ENCODE peak calls at places on chromosomes 12 and 14, in eight cellular contexts. O, B, V, K, S, J, Z and E are unnamed samples. For H3K4me1 and H3K9me3, the result is how much of the 10 kb centered on the place peaks cover.

GRCh38 chr12:130828895-130829294 is 10.2 kb downstream of the STX2 start:
- DNase-seq in V (no peak), K (no peak), S (no peak), O (no peak), Z (no peak), B (no peak), J (no peak), E (no peak)

GRCh38 chr14:52351191-52351560 is 37.1 kb downstream of the PTGER2 start:
- DNase-seq in V (no peak), B (no peak), K (no peak), O (no peak), S (peak), Z (no peak), J (no peak), E (no peak)

GRCh38 chr14:72559227-72559626 is 334.7 kb downstream of the DPF3 start:
- DNase-seq in O (no peak), J (no peak), V (no peak), B (no peak), Z (no peak), S (no peak), K (no peak), E (no peak)

GRCh38 chr14:55847766-55848165 is 267.8 kb downstream of the KTN1 start:
- DNase-seq in K (no peak), S (no peak), J (no peak), B (no peak), O (no peak), Z (no peak), V (no peak), E (peak)

GRCh38 chr14:32068708-32069107 is 8.4 kb upstream of the ARHGAP5 start:
- DNase-seq in K (no peak), J (no peak), O (no peak), B (no peak), V (no peak), Z (no peak), S (no peak), E (no peak)

GRCh38 chr12:109968032-109968420 is 28.1 kb downstream of the GIT2 start:
- DNase-seq in J (no peak), Z (no peak), V (no peak), S (no peak), B (no peak), K (no peak), O (no peak), E (no peak)

GRCh38 chr12:49055978-49056754 is 4.4 kb downstream of the KMT2D start:
- DNase-seq in Z (peak), K (peak), J (peak), V (peak), B (peak), S (peak), O (peak), E (peak)

GRCh38 chr12:27952510-27952909 is 20.0 kb downstream of the PTHLH start:
- DNase-seq in Z (no peak), J (no peak), K (no peak), V (no peak), O (no peak), S (no peak), B (no peak), E (no peak)

GRCh38 chr12:80044694-80045046 is 54.7 kb upstream of the OTOGL start:
- DNase-seq in V (no peak), J (no peak), O (no peak), K (no peak), S (no peak), Z (no peak), B (no peak), E (no peak)

GRCh38 chr12:131065279-131065678 is 111.6 kb downstream of the ADGRD1 start:
- DNase-seq in J (no peak), S (no peak), B (peak), K (no peak), V (no peak), O (no peak), Z (no peak), E (no peak)

GRCh38 chr12:119869720-119870119 is 7.4 kb downstream of the CIT start:
- DNase-seq in S (no peak), K (peak), V (no peak), J (no peak), Z (no peak), O (no peak), B (no peak), E (no peak)

GRCh38 chr14:52397844-52398243 is 83.7 kb downstream of the PTGER2 start:
- DNase-seq in S (no peak), B (no peak), J (no peak), O (no peak), Z (no peak), K (no peak), V (no peak), E (no peak)

GRCh38 chr14:94620597-94620996 is 8.4 kb downstream of the SERPINA3 start:
- DNase-seq in O (no peak), K (no peak), B (no peak), Z (no peak), S (no peak), V (no peak), J (no peak), E (no peak)

GRCh38 chr14:94110552-94111181 is at the start of gene IFI27:
- DNase-seq in J (peak), Z (peak), V (peak), B (peak), O (peak), K (no peak), S (no peak), E (no peak)

GRCh38 chr12:44972746-44973421 is 78.0 kb downstream of the DBX2 start:
- DNase-seq in Z (no peak), J (no peak), B (no peak), S (peak), K (no peak), V (no peak), O (no peak), E (no peak)

GRCh38 chr14:30444451-30444850 is 114.5 kb upstream of the G2E3 start:
- DNase-seq in B (no peak), V (no peak), S (no peak), Z (no peak), J (no peak), K (no peak), O (no peak), E (no peak)

GRCh38 chr14:98175436-98175835 is 1096.6 kb downstream of the BCL11B start:
- DNase-seq in B (no peak), V (no peak), J (no peak), S (no peak), O (no peak), Z (no peak), K (no peak), E (no peak)

DNA sequence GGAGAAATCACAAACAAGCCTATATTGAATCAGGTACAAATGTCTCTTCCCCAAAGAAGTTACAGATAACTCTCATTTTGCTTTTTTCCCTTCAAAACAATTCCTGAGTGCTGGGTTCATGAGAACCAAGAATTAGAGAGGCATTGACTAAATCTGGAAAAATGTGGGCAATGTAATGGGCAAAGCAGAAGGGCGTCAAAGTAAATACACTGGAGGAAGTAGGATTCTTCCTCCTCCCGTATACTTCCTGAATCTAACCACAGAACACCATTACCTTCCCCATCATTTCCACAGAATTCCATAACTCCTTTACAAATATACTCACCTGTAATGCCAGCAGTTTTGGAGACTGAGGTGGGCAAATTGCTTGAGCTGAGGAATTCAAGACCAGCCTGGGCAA is 3.0 kb upstream of the RBMS2 start:
- DNase-seq in V (no peak), K (no peak), O (no peak), S (no peak), J (no peak), Z (no peak), B (no peak), E (no peak)
- H3K4me3 ChIP-seq in V (no peak), K (no peak), O (no peak), S (no peak), J (no peak), Z (no peak), B (no peak), E (no peak)

GRCh38 chr12:40152783-40153383 is 47.0 kb upstream of the SLC2A13 start:
- DNase-seq in V (peak), J (no peak), K (peak), O (peak), S (peak), B (peak), Z (peak), E (peak)

GRCh38 chr12:40157307-40157706 is 51.4 kb upstream of the SLC2A13 start:
- DNase-seq in K (no peak), Z (no peak), J (no peak), B (no peak), V (no peak), O (no peak), S (peak), E (peak)

GRCh38 chr12:40154381-40154780 is 48.5 kb upstream of the SLC2A13 start:
- DNase-seq in Z (no peak), V (no peak), J (no peak), S (no peak), K (no peak), B (no peak), O (no peak), E (no peak)

GRCh38 chr12:40158592-40159111 is 52.8 kb upstream of the SLC2A13 start:
- DNase-seq in J (no peak), K (no peak), Z (no peak), B (no peak), O (no peak), S (no peak), V (no peak), E (no peak)

DNA sequence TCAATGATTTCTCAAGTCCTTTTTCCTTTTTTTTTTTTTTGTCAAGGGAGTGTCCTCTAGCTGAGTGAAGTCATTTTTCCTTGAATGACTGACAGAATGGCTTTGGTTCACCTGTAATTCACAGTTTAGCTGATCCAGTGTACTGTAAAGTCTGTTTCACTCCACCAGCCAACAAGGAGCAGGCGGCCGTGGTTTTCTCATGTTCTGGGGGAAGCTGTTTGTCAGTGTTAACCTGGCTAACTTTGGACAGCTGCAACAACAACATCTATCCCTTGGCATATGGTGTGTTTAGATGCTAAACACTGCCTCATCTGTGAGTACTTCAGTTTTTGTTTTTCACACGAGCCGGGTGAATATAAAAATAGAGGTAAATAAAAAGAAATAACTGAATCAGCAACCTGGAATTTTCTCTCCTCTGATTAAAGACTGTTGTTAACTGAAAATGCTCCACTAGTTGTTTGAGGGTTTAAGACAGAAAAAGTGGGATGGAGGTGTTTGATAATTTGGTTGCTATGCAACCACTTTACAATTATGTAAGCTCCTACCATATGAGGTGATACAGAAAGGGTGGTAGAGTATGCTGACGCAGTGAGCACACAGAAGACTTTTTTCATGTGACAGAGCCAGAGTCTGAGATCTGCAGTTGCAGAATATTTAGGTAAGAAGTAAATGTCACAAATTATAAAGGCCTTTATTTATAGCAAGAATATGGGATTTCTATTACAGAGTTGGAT is 50.3 kb upstream of the SLC2A13 start:
- DNase-seq in O (no peak), J (no peak), V (no peak), B (no peak), Z (no peak), K (no peak), S (no peak), E (no peak)
- H3K4me1 ChIP-seq in O (under half), J (under half), V (under half), B (under half), Z (under half), K (under half), S (under half), E (under half)

GRCh38 chr12:132918680-132919079 is 31.3 kb upstream of the CHFR start:
- DNase-seq in K (no peak), J (no peak), O (no peak), S (no peak), V (no peak), Z (no peak), B (no peak), E (no peak)
- H3K9me3 ChIP-seq in K (under half), J (half or more), O (under half), S (under half), V (half or more), Z (half or more), B (under half), E (under half)

GRCh38 chr14:22544406-22544805 is 44.6 kb downstream of the DAD1 start:
- DNase-seq in V (no peak), B (no peak), O (no peak), Z (no peak), J (no peak), S (no peak), K (no peak), E (no peak)
- H3K4me3 ChIP-seq in V (no peak), B (no peak), O (no peak), Z (no peak), J (no peak), S (no peak), K (no peak), E (no peak)

DNA sequence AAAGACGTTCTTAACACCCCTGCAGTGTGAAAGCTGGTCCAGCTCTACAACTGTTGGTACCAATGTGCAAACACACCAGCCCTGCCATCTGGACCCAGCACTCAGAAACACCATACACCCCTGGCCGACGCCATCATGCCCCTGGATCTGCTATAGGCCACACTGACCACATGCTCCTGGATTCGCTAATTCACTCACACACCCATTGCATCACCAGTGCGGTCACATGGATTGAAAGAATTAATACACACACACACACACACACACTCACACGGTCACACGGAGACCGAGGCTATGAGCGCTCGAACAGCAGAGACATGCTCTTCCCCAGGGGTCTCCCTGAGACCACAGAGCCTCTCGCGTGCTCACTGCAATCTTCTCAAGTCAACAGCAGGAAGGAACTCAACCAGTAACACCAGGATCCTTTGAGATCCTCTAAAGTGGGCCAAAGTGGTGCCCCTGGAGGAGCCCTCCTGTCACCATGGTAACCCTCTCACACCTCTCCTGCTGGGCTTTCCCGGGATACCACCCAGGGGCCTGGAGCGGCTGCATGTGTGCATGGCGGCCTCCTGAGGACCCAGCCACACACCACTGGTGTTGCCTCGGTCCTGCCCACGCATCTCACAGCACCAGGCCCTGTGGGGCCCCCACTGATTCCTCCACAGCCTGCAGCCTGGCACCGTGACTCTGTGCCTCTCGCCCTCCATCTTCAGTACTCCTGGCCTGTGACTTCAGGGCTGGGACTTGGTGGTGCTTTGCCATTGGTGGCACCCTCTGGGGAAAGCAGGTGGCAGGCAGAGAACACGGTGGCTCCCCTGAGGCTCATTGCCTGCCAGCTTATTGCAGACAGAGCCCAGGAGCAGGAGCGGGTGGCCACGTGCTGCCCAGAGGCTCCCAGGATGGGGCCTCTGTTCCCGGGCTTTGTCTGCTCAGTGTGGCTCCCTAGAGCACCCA is 15.1 kb downstream of the LRTM2 start:
- DNase-seq in B (no peak), K (peak), Z (no peak), V (no peak), J (no peak), S (no peak), O (no peak), E (no peak)
- H3K4me1 ChIP-seq in B (under half), K (under half), Z (under half), V (under half), J (under half), S (under half), O (under half), E (under half)

DNA sequence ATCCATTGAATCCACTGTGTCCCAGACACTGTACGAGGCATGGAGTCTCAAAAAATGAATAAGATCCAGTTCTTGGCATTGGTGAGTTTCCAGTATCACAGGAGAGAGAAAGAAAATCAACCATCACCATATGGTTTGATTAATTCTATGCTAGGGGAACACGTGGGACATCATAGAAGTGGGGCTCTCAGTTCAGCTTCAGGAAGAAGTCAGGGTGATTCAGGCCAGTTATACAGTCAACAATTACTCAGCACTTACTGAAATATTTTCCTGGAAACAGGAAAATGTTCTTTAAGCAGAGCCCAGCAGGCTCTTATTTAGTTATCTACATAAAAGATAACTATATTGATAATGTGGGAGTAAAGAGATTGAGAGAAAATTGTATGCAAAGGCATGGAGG is 407.2 kb downstream of the NOVA1 start:
- DNase-seq in Z (no peak), O (no peak), J (no peak), V (no peak), S (no peak), K (no peak), B (no peak), E (no peak)
- H3K9me3 ChIP-seq in Z (under half), O (under half), J (under half), V (under half), S (under half), K (under half), B (under half), E (under half)

GRCh38 chr14:22811752-22812151 is 3.5 kb downstream of the SLC7A7 start:
- DNase-seq in Z (no peak), K (no peak), S (no peak), V (no peak), O (no peak), B (no peak), J (no peak), E (no peak)

GRCh38 chr14:22812744-22813143 is 2.5 kb downstream of the SLC7A7 start:
- DNase-seq in V (no peak), O (no peak), J (no peak), B (no peak), S (no peak), Z (no peak), K (no peak), E (no peak)

GRCh38 chr14:22814373-22814772 is 862 bp downstream of the SLC7A7 start:
- DNase-seq in K (no peak), S (no peak), O (no peak), B (no peak), V (no peak), Z (no peak), J (no peak), E (no peak)

GRCh38 chr14:22813145-22813544 is 2.1 kb downstream of the SLC7A7 start:
- DNase-seq in O (no peak), K (no peak), J (no peak), V (no peak), Z (no peak), B (no peak), S (no peak), E (no peak)

GRCh38 chr14:22814945-22815713 is at the start of gene SLC7A7:
- DNase-seq in O (no peak), J (no peak), Z (no peak), K (no peak), S (peak), V (no peak), B (no peak), E (no peak)
- H3K4me3 ChIP-seq in O (no peak), J (peak), Z (peak), K (no peak), S (peak), V (peak), B (no peak), E (no peak)

DNA sequence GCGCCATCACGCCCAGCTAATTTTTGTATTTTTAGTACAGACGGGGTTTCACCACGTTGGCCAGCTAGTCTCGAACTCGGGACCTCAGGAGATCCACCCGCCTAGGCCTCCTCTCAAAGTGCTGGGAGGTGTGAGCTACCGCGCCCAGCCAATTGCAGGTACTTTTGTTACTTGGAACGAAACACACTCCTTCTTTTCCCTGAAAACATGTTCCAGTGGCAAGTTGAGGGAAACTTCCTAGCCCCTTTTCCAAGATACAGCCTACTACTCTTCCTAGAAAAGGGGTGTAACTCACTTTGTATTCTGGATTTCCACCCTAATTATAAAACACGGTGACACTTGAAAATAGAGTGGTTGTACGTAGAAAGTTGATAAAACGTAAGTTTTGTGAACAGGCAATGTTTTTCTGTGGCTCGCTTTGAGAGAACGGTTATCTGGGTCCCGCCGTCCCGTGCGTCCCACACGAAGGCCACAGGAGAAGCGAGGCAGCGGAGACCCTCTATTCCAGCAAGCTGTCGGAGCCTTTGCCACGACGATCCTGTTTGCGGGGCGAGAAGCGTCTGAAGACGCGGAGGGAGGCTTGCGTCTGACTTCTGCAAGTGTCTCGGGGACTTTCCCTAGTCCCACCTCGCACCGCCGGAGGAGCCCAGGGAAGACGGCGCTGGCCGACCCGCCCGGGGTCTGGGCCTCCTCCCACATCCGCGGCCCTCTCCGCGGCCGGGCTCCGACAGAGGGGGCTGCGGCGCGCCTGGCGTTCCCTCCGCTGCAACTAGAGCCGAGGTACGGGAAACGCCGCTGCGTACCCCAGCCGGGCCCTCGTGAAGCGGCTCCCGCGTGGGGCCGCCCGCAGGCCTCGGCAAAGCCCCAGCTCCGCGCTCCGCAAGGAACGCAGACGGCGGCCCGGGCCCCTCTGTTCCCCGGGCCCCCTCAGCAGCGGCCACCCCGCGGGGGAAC is 745 bp downstream of the CDCA4 start:
- DNase-seq in V (no peak), K (peak), S (peak), O (no peak), B (peak), Z (peak), J (no peak), E (peak)
- H3K4me1 ChIP-seq in V (under half), K (under half), S (under half), O (under half), B (under half), Z (half or more), J (under half), E (under half)

DNA sequence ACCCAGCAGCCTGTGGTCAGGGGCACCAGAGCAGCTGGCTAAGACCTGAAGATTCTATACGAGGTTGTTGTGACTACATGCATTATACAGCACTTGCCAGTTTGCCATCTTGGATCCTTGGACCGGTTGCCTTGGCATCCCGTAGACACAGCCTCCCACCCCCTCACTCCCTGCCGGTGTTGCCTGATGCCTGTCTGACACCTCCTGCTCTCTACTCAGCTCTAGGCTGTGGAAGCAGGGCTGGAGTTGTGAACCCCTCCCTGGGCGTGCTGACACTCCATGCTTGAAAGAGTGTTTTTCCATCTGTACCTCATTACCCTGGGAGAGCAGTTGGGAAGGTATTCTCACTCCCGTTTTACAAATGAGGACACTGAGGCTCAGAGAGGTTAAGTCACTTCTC is 2.5 kb downstream of the CHGA start:
- DNase-seq in V (no peak), O (no peak), J (no peak), S (no peak), Z (no peak), B (no peak), K (no peak), E (no peak)
- H3K9me3 ChIP-seq in V (under half), O (under half), J (under half), S (under half), Z (under half), B (under half), K (under half), E (under half)